ENCODE peak calls at places on chromosomes 5 and 9, in four cellular contexts. O, N, V and D are unnamed samples.

GRCh38 chr5:19608434-19608833 is 379.6 kb downstream of the CDH18 start:
- DNase-seq in O (no peak), N (no peak), V (no peak), D (no peak)

GRCh38 chr5:97225222-97225621 is 42.2 kb upstream of the RIOK2 start:
- DNase-seq in O (no peak), N (no peak), V (no peak), D (no peak)

GRCh38 chr9:99851028-99851822 is 29.5 kb downstream of the NR4A3 start:
- DNase-seq in O (no peak), N (no peak), V (no peak), D (no peak)

GRCh38 chr9:91787931-91788330 is 162.1 kb downstream of the ROR2 start:
- DNase-seq in O (no peak), N (no peak), V (no peak), D (no peak)

GRCh38 chr5:72366324-72366976 is 46.3 kb downstream of the PTCD2 start:
- DNase-seq in O (peak; percentile 65), N (peak; percentile 76), V (peak; percentile 80), D (peak; percentile 61)

GRCh38 chr5:160480652-160481051 is 59.0 kb downstream of the PTTG1 start:
- DNase-seq in O (no peak), N (no peak), V (no peak), D (peak; percentile 23)

GRCh38 chr9:135750786-135751185 is 48.8 kb downstream of the KCNT1 start:
- DNase-seq in O (no peak), N (no peak), V (no peak), D (no peak)

GRCh38 chr5:91341159-91341558 is 42.0 kb downstream of the ARRDC3 start:
- DNase-seq in O (no peak), N (no peak), V (no peak), D (no peak)

GRCh38 chr5:91928751-91929521 is 545.8 kb upstream of the ARRDC3 start:
- DNase-seq in O (no peak), N (no peak), V (peak; percentile 22), D (no peak)

GRCh38 chr5:172692451-172692850 is 51.4 kb downstream of the NEURL1B start:
- DNase-seq in O (no peak), N (no peak), V (no peak), D (no peak)
- H3K4me3 ChIP-seq in O (no peak overlapping the region), N (no peak overlapping the region), V (no peak overlapping the region), D (no peak overlapping the region)

GRCh38 chr5:59035681-59036080 is 452.8 kb downstream of the RAB3C start:
- DNase-seq in O (no peak), N (no peak), V (peak; percentile 22), D (no peak)
- H3K4me3 ChIP-seq in O (no peak overlapping the region), N (no peak overlapping the region), V (no peak overlapping the region), D (no peak overlapping the region)

GRCh38 chr5:14146725-14147124 is 3.6 kb downstream of the TRIO start:
- DNase-seq in O (no peak), N (no peak), V (no peak), D (no peak)

GRCh38 chr5:14145356-14146334 is 2.5 kb downstream of the TRIO start:
- DNase-seq in O (no peak), N (no peak), V (peak; percentile 74), D (peak; percentile 44)

GRCh38 chr5:14148483-14148882 is 5.3 kb downstream of the TRIO start:
- DNase-seq in O (no peak), N (no peak), V (no peak), D (no peak)

GRCh38 chr5:14148890-14149671 is 5.9 kb downstream of the TRIO start:
- DNase-seq in O (no peak), N (no peak), V (no peak), D (no peak)

GRCh38 chr5:14147210-14147609 is 4.1 kb downstream of the TRIO start:
- DNase-seq in O (no peak), N (no peak), V (no peak), D (no peak)
- H3K4me3 ChIP-seq in O (peak overlapping the region; percentile 98), N (no peak overlapping the region), V (peak overlapping the region; percentile 94), D (peak overlapping the region; percentile 82)

GRCh38 chr9:128723352-128723865 is 518 bp downstream of the ZDHHC12 start:
- DNase-seq in O (no peak), N (no peak), V (no peak), D (no peak)

GRCh38 chr9:128720841-128721486 is 3.0 kb downstream of the ZDHHC12 start:
- DNase-seq in O (no peak), N (no peak), V (no peak), D (no peak)

GRCh38 chr9:128723866-128724743 is at the start of gene ZDHHC12:
- DNase-seq in O (peak; percentile 89), N (peak; percentile 95), V (peak; percentile 87), D (peak; percentile 98)

GRCh38 chr9:128721487-128722010 is 2.4 kb downstream of the ZDHHC12 start:
- DNase-seq in O (no peak), N (no peak), V (no peak), D (no peak)

GRCh38 chr9:128722380-128723351 is 1.3 kb downstream of the ZDHHC12 start:
- DNase-seq in O (no peak), N (no peak), V (no peak), D (no peak)
- H3K4me3 ChIP-seq in O (peak overlapping the region; percentile 72), N (no peak overlapping the region), V (no peak overlapping the region), D (no peak overlapping the region)

GRCh38 chr9:128070874-128071273 is 2.8 kb downstream of the SLC25A25 start:
- DNase-seq in O (no peak), N (no peak), V (no peak), D (no peak)

GRCh38 chr9:128072144-128073021 is 4.4 kb downstream of the SLC25A25 start:
- DNase-seq in O (peak; percentile 86), N (peak; percentile 79), V (peak; percentile 76), D (peak; percentile 34)

GRCh38 chr9:128077847-128078503 is 9.9 kb downstream of the SLC25A25 start:
- DNase-seq in O (no peak), N (no peak), V (no peak), D (no peak)

GRCh38 chr9:128068656-128069221 is 707 bp downstream of the SLC25A25 start:
- DNase-seq in O (no peak), N (no peak), V (no peak), D (no peak)

DNA sequence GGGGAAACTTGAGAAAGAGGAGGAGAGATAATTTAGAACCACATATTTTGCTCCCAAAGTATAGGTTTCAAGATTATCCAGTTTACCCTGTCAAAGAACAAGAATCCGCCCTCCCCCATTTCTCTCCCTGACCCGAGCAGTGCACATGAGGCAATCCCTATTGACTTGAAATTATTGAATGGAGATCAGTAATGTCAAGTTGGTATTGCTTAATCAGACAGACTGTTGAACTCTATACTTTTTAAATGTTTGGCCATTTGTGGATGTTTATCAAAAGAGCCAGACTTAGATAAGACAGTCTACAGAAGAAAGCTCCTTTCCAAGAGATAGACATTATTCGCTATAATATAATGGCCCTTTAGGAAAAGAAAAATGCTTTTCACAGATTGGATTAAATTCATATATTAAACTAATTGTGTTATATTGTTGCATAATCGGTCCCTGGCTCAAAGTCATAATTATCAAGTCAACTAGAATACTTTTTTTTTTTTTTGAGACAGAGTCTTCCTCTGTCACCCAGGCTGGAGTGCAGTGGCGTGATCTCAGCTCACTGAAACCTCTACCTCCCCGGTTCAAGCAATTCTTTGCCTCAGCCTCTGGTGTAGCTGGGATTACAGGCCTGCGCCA is 5.3 kb downstream of the SLC25A25 start:
- DNase-seq in O (no peak), N (no peak), V (no peak), D (no peak)
- H3K4me3 ChIP-seq in O (no peak overlapping the region), N (no peak overlapping the region), V (no peak overlapping the region), D (no peak overlapping the region)

DNA sequence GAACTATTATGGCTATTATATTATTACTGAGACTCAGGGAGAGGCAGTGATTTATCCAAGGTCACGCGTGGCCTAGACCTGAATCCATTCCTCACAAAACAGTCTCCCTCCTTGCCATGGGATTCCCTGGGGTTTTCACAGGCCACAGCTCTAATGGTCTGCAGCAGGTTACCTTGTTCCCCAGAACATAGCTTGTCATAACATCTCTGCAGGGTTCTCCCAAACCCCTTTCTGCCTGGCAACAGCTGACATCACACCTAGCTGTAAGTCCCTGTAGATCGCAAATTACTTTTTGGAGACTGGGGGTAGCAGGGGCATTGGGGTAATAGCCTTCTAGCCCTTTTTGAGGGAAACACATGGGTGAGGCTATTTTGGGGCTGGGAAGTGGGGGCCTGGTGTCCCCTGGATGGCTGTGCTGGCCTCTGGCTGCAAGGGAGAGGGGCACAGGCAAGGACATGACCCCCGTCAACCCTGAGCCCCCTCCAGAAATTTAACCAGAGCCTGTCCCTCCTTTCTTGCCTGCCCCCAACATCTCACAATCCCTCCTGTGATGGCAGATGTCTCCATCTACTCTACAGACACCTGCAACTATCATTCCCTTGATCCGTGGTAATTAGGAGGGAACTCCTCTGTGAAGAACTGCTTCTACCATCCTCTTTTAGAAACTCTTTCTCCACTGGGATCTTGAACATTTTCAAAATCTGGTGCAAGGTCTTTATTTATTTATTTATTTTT is 1.3 kb downstream of the CD74 start:
- DNase-seq in O (no peak), N (peak; percentile 54), V (no peak), D (no peak)
- H3K4me3 ChIP-seq in O (no peak overlapping the region), N (peak overlapping the region; percentile 62), V (no peak overlapping the region), D (no peak overlapping the region)

GRCh38 chr5:58671155-58671554 is 88.3 kb downstream of the RAB3C start:
- DNase-seq in O (no peak), N (no peak), V (no peak), D (no peak)
- H3K4me3 ChIP-seq in O (no peak overlapping the region), N (no peak overlapping the region), V (no peak overlapping the region), D (no peak overlapping the region)